ENCODE peak calls at places on chromosome 15, in seven cellular contexts. One of them, this sample, is unnamed.

GRCh38 chr15:80660114-80660513 is 35.0 kb upstream of the ABHD17C start:
- DNase-seq in spleen: no peak
- DNase-seq in GM23248: peak; percentile 70
- DNase-seq in naive thymus-derived CD4-positive, alpha-beta T cell: no peak
- DNase-seq in heart left ventricle: no peak
- DNase-seq in CD8-positive, alpha-beta memory T cell: no peak
- DNase-seq in left lung: no peak
- DNase-seq in this sample: no peak

GRCh38 chr15:77819271-77819806 is 186.6 kb upstream of the LINGO1 start:
- DNase-seq in spleen: no peak
- DNase-seq in GM23248: peak; percentile 22
- DNase-seq in naive thymus-derived CD4-positive, alpha-beta T cell: no peak
- DNase-seq in heart left ventricle: no peak
- DNase-seq in CD8-positive, alpha-beta memory T cell: no peak
- DNase-seq in left lung: no peak
- DNase-seq in this sample: no peak

GRCh38 chr15:80577552-80578205 is 117.4 kb upstream of the ABHD17C start:
- DNase-seq in spleen: peak; percentile 58
- DNase-seq in GM23248: no peak
- DNase-seq in naive thymus-derived CD4-positive, alpha-beta T cell: no peak
- DNase-seq in heart left ventricle: no peak
- DNase-seq in CD8-positive, alpha-beta memory T cell: no peak
- DNase-seq in left lung: no peak
- DNase-seq in this sample: no peak

GRCh38 chr15:89088605-89089315 is 504 bp downstream of the ABHD2 start:
- DNase-seq in spleen: peak; percentile 89
- DNase-seq in GM23248: peak; percentile 46
- DNase-seq in naive thymus-derived CD4-positive, alpha-beta T cell: no peak
- DNase-seq in heart left ventricle: peak; percentile 76
- DNase-seq in CD8-positive, alpha-beta memory T cell: peak; percentile 19
- DNase-seq in left lung: peak; percentile 58
- DNase-seq in this sample: no peak

GRCh38 chr15:101264911-101265641 is 12.2 kb downstream of the SELENOS start:
- DNase-seq in spleen: peak; percentile 62
- DNase-seq in GM23248: no peak
- DNase-seq in naive thymus-derived CD4-positive, alpha-beta T cell: no peak
- DNase-seq in heart left ventricle: no peak
- DNase-seq in CD8-positive, alpha-beta memory T cell: no peak
- DNase-seq in left lung: no peak
- DNase-seq in this sample: no peak

GRCh38 chr15:26298666-26299065 is 435.5 kb upstream of the ATP10A start:
- DNase-seq in spleen: no peak
- DNase-seq in GM23248: peak; percentile 21
- DNase-seq in naive thymus-derived CD4-positive, alpha-beta T cell: no peak
- DNase-seq in heart left ventricle: no peak
- DNase-seq in CD8-positive, alpha-beta memory T cell: no peak
- DNase-seq in left lung: no peak
- DNase-seq in this sample: no peak

GRCh38 chr15:33152502-33153109 is 41.9 kb downstream of the FMN1 start:
- DNase-seq in spleen: no peak
- DNase-seq in GM23248: peak; percentile 17
- DNase-seq in naive thymus-derived CD4-positive, alpha-beta T cell: no peak
- DNase-seq in heart left ventricle: no peak
- DNase-seq in CD8-positive, alpha-beta memory T cell: no peak
- DNase-seq in left lung: no peak
- DNase-seq in this sample: no peak

GRCh38 chr15:33720952-33721351 is 247.3 kb upstream of the CHRM5 start:
- DNase-seq in spleen: no peak
- DNase-seq in GM23248: peak; percentile 86
- DNase-seq in naive thymus-derived CD4-positive, alpha-beta T cell: no peak
- DNase-seq in heart left ventricle: no peak
- DNase-seq in CD8-positive, alpha-beta memory T cell: no peak
- DNase-seq in left lung: no peak
- DNase-seq in this sample: no peak

GRCh38 chr15:41022487-41023090 is 69.3 kb downstream of the CHAC1 start:
- DNase-seq in spleen: no peak
- DNase-seq in GM23248: peak; percentile 78
- DNase-seq in naive thymus-derived CD4-positive, alpha-beta T cell: peak; percentile 43
- DNase-seq in heart left ventricle: no peak
- DNase-seq in CD8-positive, alpha-beta memory T cell: peak; percentile 33
- DNase-seq in left lung: no peak
- DNase-seq in this sample: peak; percentile 1

GRCh38 chr15:80173022-80173759 is 20.4 kb downstream of the FAH start:
- DNase-seq in spleen: peak; percentile 89
- DNase-seq in GM23248: peak; percentile 65
- DNase-seq in naive thymus-derived CD4-positive, alpha-beta T cell: peak; percentile 64
- DNase-seq in heart left ventricle: no peak
- DNase-seq in CD8-positive, alpha-beta memory T cell: peak; percentile 49
- DNase-seq in left lung: peak; percentile 73
- DNase-seq in this sample: peak; percentile 25

DNA sequence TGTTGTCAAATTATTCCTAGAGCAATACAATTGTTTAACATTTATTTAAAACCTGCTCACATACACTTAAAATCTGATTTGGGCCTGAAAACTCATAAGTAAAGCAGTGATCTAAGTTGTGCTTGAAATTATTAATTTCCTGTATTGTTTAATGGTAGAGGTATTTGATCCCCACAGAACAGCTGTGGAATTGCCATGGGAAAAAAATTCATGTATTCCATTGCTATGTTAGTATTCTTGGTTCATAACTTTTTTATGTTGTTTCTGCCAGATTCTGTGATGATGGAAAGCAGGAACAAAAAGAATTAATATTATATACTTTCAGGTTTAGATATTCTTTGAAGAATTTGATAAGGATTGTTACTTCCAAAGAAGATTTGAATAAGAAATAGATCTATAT is 831.5 kb upstream of the NR2F2 start:
- DNase-seq in spleen: no peak
- DNase-seq in GM23248: no peak
- DNase-seq in naive thymus-derived CD4-positive, alpha-beta T cell: no peak
- DNase-seq in heart left ventricle: no peak
- DNase-seq in CD8-positive, alpha-beta memory T cell: no peak
- DNase-seq in left lung: no peak
- DNase-seq in this sample: no peak
- H3K9me3 ChIP-seq in spleen: no peaks in the 10 kb centered on the region
- H3K9me3 ChIP-seq in GM23248: no peaks in the 10 kb centered on the region
- H3K9me3 ChIP-seq in naive thymus-derived CD4-positive, alpha-beta T cell: no peaks in the 10 kb centered on the region
- H3K9me3 ChIP-seq in heart left ventricle: no peaks in the 10 kb centered on the region
- H3K9me3 ChIP-seq in CD8-positive, alpha-beta memory T cell: no peaks in the 10 kb centered on the region
- H3K9me3 ChIP-seq in left lung: no peaks in the 10 kb centered on the region
- H3K9me3 ChIP-seq in this sample: no peaks in the 10 kb centered on the region

GRCh38 chr15:86629409-86629808 is 549.7 kb downstream of the AGBL1 start:
- DNase-seq in spleen: no peak
- DNase-seq in GM23248: no peak
- DNase-seq in naive thymus-derived CD4-positive, alpha-beta T cell: no peak
- DNase-seq in heart left ventricle: no peak
- DNase-seq in CD8-positive, alpha-beta memory T cell: no peak
- DNase-seq in left lung: no peak
- DNase-seq in this sample: no peak
- H3K4me1 ChIP-seq in spleen: no peaks in the 10 kb centered on the region
- H3K4me1 ChIP-seq in GM23248: peaks cover 3% of the 10 kb centered on the region
- H3K4me1 ChIP-seq in naive thymus-derived CD4-positive, alpha-beta T cell: no peaks in the 10 kb centered on the region
- H3K4me1 ChIP-seq in heart left ventricle: peaks cover 3% of the 10 kb centered on the region
- H3K4me1 ChIP-seq in CD8-positive, alpha-beta memory T cell: peaks cover 6% of the 10 kb centered on the region
- H3K4me1 ChIP-seq in left lung: no peaks in the 10 kb centered on the region
- H3K4me1 ChIP-seq in this sample: peaks cover 3% of the 10 kb centered on the region

GRCh38 chr15:25088261-25088790 is 133.5 kb downstream of the SNRPN start:
- DNase-seq in spleen: peak; percentile 52
- DNase-seq in GM23248: no peak
- DNase-seq in naive thymus-derived CD4-positive, alpha-beta T cell: no peak
- DNase-seq in heart left ventricle: no peak
- DNase-seq in CD8-positive, alpha-beta memory T cell: no peak
- DNase-seq in left lung: no peak
- DNase-seq in this sample: no peak
- H3K9me3 ChIP-seq in spleen: peaks cover 11% of the 10 kb centered on the region
- H3K9me3 ChIP-seq in GM23248: no peaks in the 10 kb centered on the region
- H3K9me3 ChIP-seq in naive thymus-derived CD4-positive, alpha-beta T cell: peaks cover 63% of the 10 kb centered on the region
- H3K9me3 ChIP-seq in heart left ventricle: no peaks in the 10 kb centered on the region
- H3K9me3 ChIP-seq in CD8-positive, alpha-beta memory T cell: peaks cover 62% of the 10 kb centered on the region
- H3K9me3 ChIP-seq in left lung: peaks cover 100% of the 10 kb centered on the region
- H3K9me3 ChIP-seq in this sample: peaks cover 60% of the 10 kb centered on the region

DNA sequence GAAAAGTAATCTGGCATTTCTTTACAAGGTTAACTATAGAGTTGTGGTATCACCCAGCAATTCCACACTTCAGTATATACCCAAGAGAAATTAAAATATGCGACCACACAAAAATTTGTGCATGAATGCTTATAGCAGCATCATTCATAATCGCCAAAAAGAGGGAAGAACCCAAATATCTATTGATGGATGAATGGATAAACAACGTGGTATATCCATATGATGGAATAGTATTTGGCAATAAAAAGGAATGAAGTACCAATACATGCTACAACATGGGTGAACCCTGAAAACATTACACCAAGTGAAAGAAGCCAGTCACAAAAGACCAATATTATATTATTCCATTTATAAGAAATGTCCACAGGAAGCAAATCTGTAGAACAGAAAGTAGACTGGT is 8.6 kb upstream of the SKOR1 start:
- DNase-seq in spleen: no peak
- DNase-seq in GM23248: no peak
- DNase-seq in naive thymus-derived CD4-positive, alpha-beta T cell: no peak
- DNase-seq in heart left ventricle: no peak
- DNase-seq in CD8-positive, alpha-beta memory T cell: no peak
- DNase-seq in left lung: no peak
- DNase-seq in this sample: no peak
- H3K4me1 ChIP-seq in spleen: peaks cover 24% of the 10 kb centered on the region
- H3K4me1 ChIP-seq in GM23248: no peaks in the 10 kb centered on the region
- H3K4me1 ChIP-seq in naive thymus-derived CD4-positive, alpha-beta T cell: peaks cover 6% of the 10 kb centered on the region
- H3K4me1 ChIP-seq in heart left ventricle: no peaks in the 10 kb centered on the region
- H3K4me1 ChIP-seq in CD8-positive, alpha-beta memory T cell: no peaks in the 10 kb centered on the region
- H3K4me1 ChIP-seq in left lung: peaks cover 2% of the 10 kb centered on the region
- H3K4me1 ChIP-seq in this sample: peaks cover 7% of the 10 kb centered on the region

GRCh38 chr15:86833595-86833994 is 753.9 kb downstream of the AGBL1 start:
- DNase-seq in spleen: no peak
- DNase-seq in GM23248: no peak
- DNase-seq in naive thymus-derived CD4-positive, alpha-beta T cell: no peak
- DNase-seq in heart left ventricle: no peak
- DNase-seq in CD8-positive, alpha-beta memory T cell: no peak
- DNase-seq in left lung: no peak
- DNase-seq in this sample: no peak
- H3K9me3 ChIP-seq in spleen: no peaks in the 10 kb centered on the region
- H3K9me3 ChIP-seq in GM23248: no peaks in the 10 kb centered on the region
- H3K9me3 ChIP-seq in naive thymus-derived CD4-positive, alpha-beta T cell: no peaks in the 10 kb centered on the region
- H3K9me3 ChIP-seq in heart left ventricle: no peaks in the 10 kb centered on the region
- H3K9me3 ChIP-seq in CD8-positive, alpha-beta memory T cell: no peaks in the 10 kb centered on the region
- H3K9me3 ChIP-seq in left lung: no peaks in the 10 kb centered on the region
- H3K9me3 ChIP-seq in this sample: no peaks in the 10 kb centered on the region

GRCh38 chr15:64903331-64903950 is 8.3 kb upstream of the ANKDD1A start:
- DNase-seq in spleen: no peak
- DNase-seq in GM23248: no peak
- DNase-seq in naive thymus-derived CD4-positive, alpha-beta T cell: no peak
- DNase-seq in heart left ventricle: no peak
- DNase-seq in CD8-positive, alpha-beta memory T cell: no peak
- DNase-seq in left lung: no peak
- DNase-seq in this sample: no peak
- H3K4me1 ChIP-seq in spleen: peaks cover 53% of the 10 kb centered on the region
- H3K4me1 ChIP-seq in GM23248: no peaks in the 10 kb centered on the region
- H3K4me1 ChIP-seq in naive thymus-derived CD4-positive, alpha-beta T cell: peaks cover 17% of the 10 kb centered on the region
- H3K4me1 ChIP-seq in heart left ventricle: no peaks in the 10 kb centered on the region
- H3K4me1 ChIP-seq in CD8-positive, alpha-beta memory T cell: peaks cover 29% of the 10 kb centered on the region
- H3K4me1 ChIP-seq in left lung: no peaks in the 10 kb centered on the region
- H3K4me1 ChIP-seq in this sample: peaks cover 17% of the 10 kb centered on the region

DNA sequence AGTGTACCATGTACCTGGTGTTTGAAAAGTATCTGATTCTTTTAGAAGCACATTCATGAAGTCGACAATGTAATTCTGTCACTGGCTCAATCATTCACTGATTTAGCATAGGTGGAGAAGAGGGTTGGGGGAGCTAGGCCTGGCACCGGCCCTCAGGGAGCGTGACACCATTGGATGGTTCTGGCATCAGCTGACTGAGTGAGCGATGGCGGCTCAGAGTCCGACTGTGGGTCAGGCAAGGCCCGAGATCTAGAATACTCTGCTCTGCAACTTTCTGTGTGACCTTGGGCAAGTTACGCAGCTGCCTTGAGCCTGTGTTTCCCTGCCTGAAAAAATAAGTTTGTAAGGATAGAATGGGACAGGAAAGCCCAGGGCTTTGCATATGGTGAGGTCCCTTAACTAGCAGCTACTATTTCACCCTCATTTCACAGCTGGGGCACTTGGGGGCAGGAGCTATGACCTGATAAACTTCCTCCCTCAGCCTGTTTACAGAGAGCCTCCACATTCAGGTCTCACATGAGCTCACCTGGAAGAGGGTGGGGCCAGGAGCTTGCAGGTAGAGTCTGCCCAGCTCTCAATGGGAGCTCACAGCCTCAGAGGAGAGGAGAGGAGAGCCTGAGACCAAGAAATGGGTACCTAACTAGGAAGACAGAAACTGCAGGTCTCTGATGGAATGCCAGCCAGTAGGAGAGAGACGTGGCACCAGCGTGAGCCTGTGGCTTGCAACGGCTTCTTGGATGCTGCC is 153.7 kb upstream of the TLE3 start:
- DNase-seq in spleen: peak; percentile 69
- DNase-seq in GM23248: no peak
- DNase-seq in naive thymus-derived CD4-positive, alpha-beta T cell: no peak
- DNase-seq in heart left ventricle: no peak
- DNase-seq in CD8-positive, alpha-beta memory T cell: no peak
- DNase-seq in left lung: no peak
- DNase-seq in this sample: no peak
- H3K9me3 ChIP-seq in spleen: no peaks in the 10 kb centered on the region
- H3K9me3 ChIP-seq in GM23248: no peaks in the 10 kb centered on the region
- H3K9me3 ChIP-seq in naive thymus-derived CD4-positive, alpha-beta T cell: no peaks in the 10 kb centered on the region
- H3K9me3 ChIP-seq in heart left ventricle: no peaks in the 10 kb centered on the region
- H3K9me3 ChIP-seq in CD8-positive, alpha-beta memory T cell: no peaks in the 10 kb centered on the region
- H3K9me3 ChIP-seq in left lung: no peaks in the 10 kb centered on the region
- H3K9me3 ChIP-seq in this sample: no peaks in the 10 kb centered on the region

DNA sequence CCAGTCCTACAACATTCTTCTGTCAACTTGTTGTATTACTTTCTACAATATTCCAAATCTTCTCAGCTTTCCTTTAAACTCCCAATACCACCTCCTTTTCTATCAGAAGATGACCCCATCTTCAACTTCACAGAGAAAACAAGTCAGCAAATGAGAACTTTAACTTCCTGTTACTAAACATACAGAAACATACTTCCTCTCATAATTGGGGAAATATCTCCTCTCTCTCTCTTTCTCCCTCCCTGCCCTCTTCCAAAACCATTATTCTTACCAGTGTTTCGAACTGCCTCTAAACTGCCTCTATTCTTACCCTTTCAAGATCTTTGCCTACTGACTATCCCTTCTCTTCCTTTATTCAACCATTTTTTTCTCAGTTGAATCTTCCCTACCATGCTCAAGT is 1.7 kb upstream of the SNAP23 start:
- DNase-seq in spleen: no peak
- DNase-seq in GM23248: no peak
- DNase-seq in naive thymus-derived CD4-positive, alpha-beta T cell: no peak
- DNase-seq in heart left ventricle: no peak
- DNase-seq in CD8-positive, alpha-beta memory T cell: no peak
- DNase-seq in left lung: no peak
- DNase-seq in this sample: no peak
- H3K4me1 ChIP-seq in spleen: peaks cover 86% of the 10 kb centered on the region
- H3K4me1 ChIP-seq in GM23248: peaks cover 27% of the 10 kb centered on the region
- H3K4me1 ChIP-seq in naive thymus-derived CD4-positive, alpha-beta T cell: peaks cover 17% of the 10 kb centered on the region
- H3K4me1 ChIP-seq in heart left ventricle: peaks cover 24% of the 10 kb centered on the region
- H3K4me1 ChIP-seq in CD8-positive, alpha-beta memory T cell: peaks cover 47% of the 10 kb centered on the region
- H3K4me1 ChIP-seq in left lung: peaks cover 22% of the 10 kb centered on the region
- H3K4me1 ChIP-seq in this sample: peaks cover 7% of the 10 kb centered on the region

GRCh38 chr15:45970542-45970941 is 335.7 kb downstream of the SQOR start:
- DNase-seq in spleen: no peak
- DNase-seq in GM23248: no peak
- DNase-seq in naive thymus-derived CD4-positive, alpha-beta T cell: no peak
- DNase-seq in heart left ventricle: no peak
- DNase-seq in CD8-positive, alpha-beta memory T cell: no peak
- DNase-seq in left lung: no peak
- DNase-seq in this sample: no peak
- H3K9me3 ChIP-seq in spleen: no peaks in the 10 kb centered on the region
- H3K9me3 ChIP-seq in GM23248: no peaks in the 10 kb centered on the region
- H3K9me3 ChIP-seq in naive thymus-derived CD4-positive, alpha-beta T cell: no peaks in the 10 kb centered on the region
- H3K9me3 ChIP-seq in heart left ventricle: no peaks in the 10 kb centered on the region
- H3K9me3 ChIP-seq in CD8-positive, alpha-beta memory T cell: no peaks in the 10 kb centered on the region
- H3K9me3 ChIP-seq in left lung: no peaks in the 10 kb centered on the region
- H3K9me3 ChIP-seq in this sample: no peaks in the 10 kb centered on the region

This sample was measured in effector memory CD4-positive, alpha-beta T cell.